ENCODE peak calls at places on chromosomes 16 and 17, in seven cellular contexts. U is activated T-helper 1 cell treated with Interleukin-2 at 50 U/mL for 16 hours, S is tibial nerve, W is C1 segment of cervical spinal cord, V is colonic mucosa, A is brain microvascular endothelial cell, N is GM18507. M is an unnamed sample.
A peak's percentile ranks its signal among the peaks of the same experiment; 100 is the strongest.

GRCh38 chr16:53216798-53217197 is 162.0 kb downstream of the CHD9 start:
- DNase-seq in A (no peak), V (no peak), S (no peak), W (no peak), N (no peak), U (no peak), M (no peak)

GRCh38 chr17:40485851-40486512 is 15.4 kb downstream of the TNS4 start:
- DNase-seq in N (no peak), U (no peak), W (no peak), A (peak; percentile 99), V (no peak), S (peak; percentile 80), M (peak; percentile 65)

GRCh38 chr16:2816751-2817495 is at the start of gene PRSS21:
- DNase-seq in A (no peak), U (peak; percentile 17), W (no peak), S (no peak), N (no peak), V (no peak), M (no peak)

GRCh38 chr17:78442648-78443128 is 64.2 kb downstream of the PGS1 start:
- DNase-seq in N (no peak), A (peak; percentile 43), W (peak; percentile 72), U (no peak), S (peak; percentile 61), V (peak; percentile 39), M (no peak)

GRCh38 chr16:49929606-49930005 is 73.7 kb upstream of the ZNF423 start:
- DNase-seq in N (no peak), U (no peak), V (no peak), S (no peak), W (no peak), A (no peak), M (no peak)

GRCh38 chr17:73201215-73202069 is 8.6 kb downstream of the COG1 start:
- DNase-seq in U (no peak), N (no peak), A (no peak), V (no peak), S (no peak), W (no peak), M (peak; percentile 46)

GRCh38 chr16:68338326-68339119 is 27.7 kb downstream of the PRMT7 start:
- DNase-seq in N (no peak), S (no peak), U (no peak), V (no peak), A (no peak), W (no peak), M (no peak)

GRCh38 chr17:73371285-73371684 is 59.5 kb upstream of the CDC42EP4 start:
- DNase-seq in A (peak; percentile 84), N (no peak), S (no peak), U (no peak), W (no peak), V (no peak), M (no peak)

GRCh38 chr17:21283482-21284318 is 811 bp upstream of the MAP2K3 start:
- DNase-seq in A (peak; percentile 38), V (no peak), U (no peak), N (no peak), W (peak; percentile 59), S (peak; percentile 16), M (no peak)

GRCh38 chr17:5122586-5123342 is 6.9 kb downstream of the USP6 start:
- DNase-seq in W (peak; percentile 67), A (no peak), V (no peak), S (no peak), U (no peak), N (no peak), M (peak; percentile 44)

GRCh38 chr17:66965801-66966528 is 1.5 kb downstream of the CACNG4 start:
- DNase-seq in U (no peak), W (no peak), V (peak; percentile 28), A (no peak), S (no peak), N (no peak), M (no peak)

GRCh38 chr17:1398900-1399299 is 1.1 kb downstream of the YWHAE start:
- DNase-seq in N (no peak), W (no peak), V (peak; percentile 40), U (no peak), A (no peak), S (peak; percentile 21), M (peak; percentile 29)

GRCh38 chr17:1906622-1907021 is 76.8 kb downstream of the RPA1 start:
- DNase-seq in N (no peak), A (no peak), V (no peak), S (no peak), U (no peak), W (no peak), M (no peak)

GRCh38 chr16:11632455-11632921 is 35.8 kb upstream of the SNN start:
- DNase-seq in V (peak; percentile 39), U (no peak), A (peak; percentile 52), S (peak; percentile 51), N (no peak), W (peak; percentile 52), M (no peak)

GRCh38 chr17:78219396-78220150 is 5.5 kb downstream of the BIRC5 start:
- DNase-seq in A (no peak), U (no peak), W (no peak), N (no peak), V (no peak), S (no peak), M (no peak)

GRCh38 chr16:66717112-66717675 is 20.7 kb upstream of the CMTM4 start:
- DNase-seq in N (no peak), A (peak; percentile 52), S (no peak), W (peak; percentile 29), U (no peak), V (peak; percentile 60), M (no peak)

M was measured in Peyer's patch.